ENCODE peak calls at places on chromosome X, in ten cellular contexts. T is fibroblast of lung; B is activated CD8-positive, alpha-beta memory T cell treated with anti-CD3 and anti-CD28 coated beads, Interleukin-2, amount 10 ng/mL, durations not matched to agents 7 days and 5 days; I is HT-29; J is lower lobe of right lung; F is NCI-H1694; K is stimulated activated CD4-positive, alpha-beta T cell treated with anti-CD3 and anti-CD28 coated beads, Interleukin-15, amount 100 ng/mL, for 1 hour; A is posterior cingulate gyrus; Q is fibroblast of the aortic adventitia; E is T-helper 2 cell. H is an unnamed sample.

GRCh38 chrX:44507292-44507691 is 35.4 kb downstream of the FUNDC1 start:
- DNase-seq in Q (no peak), B (peak), A (no peak), J (no peak), F (no peak), I (no peak), T (no peak), E (no peak), K (no peak), H (no peak)

GRCh38 chrX:3697220-3697684 is 16.2 kb downstream of the PRKX start:
- DNase-seq in B (no peak), E (no peak), Q (no peak), F (no peak), A (no peak), J (no peak), I (no peak), K (no peak), T (no peak), H (no peak)

GRCh38 chrX:115940888-115941332 is 229.6 kb upstream of the AGTR2 start:
- DNase-seq in Q (peak), F (peak), T (peak), J (no peak), I (peak), A (peak), E (no peak), B (no peak), K (no peak), H (no peak)

GRCh38 chrX:66489339-66489738 is 149.5 kb downstream of the EDA2R start:
- DNase-seq in I (peak), Q (no peak), F (no peak), J (no peak), A (no peak), B (no peak), E (no peak), K (no peak), T (no peak), H (no peak)

GRCh38 chrX:69362354-69362753 is 141.8 kb upstream of the NALF2 start:
- DNase-seq in I (no peak), J (no peak), E (no peak), K (no peak), F (no peak), B (no peak), A (no peak), Q (no peak), T (no peak), H (no peak)

GRCh38 chrX:135425566-135425965 is 3.8 kb downstream of the SMIM10L2A start:
- DNase-seq in E (no peak), J (no peak), B (no peak), Q (no peak), T (no peak), K (no peak), I (no peak), F (no peak), A (no peak), H (no peak)

GRCh38 chrX:102155806-102156179 is at the start of gene BEX5:
- DNase-seq in E (peak), T (no peak), Q (no peak), J (peak), K (peak), I (no peak), F (peak), B (peak), A (peak), H (no peak)

GRCh38 chrX:117376460-117376859 is 740.1 kb downstream of the KLHL13 start:
- DNase-seq in B (no peak), I (peak), K (no peak), A (no peak), E (no peak), Q (no peak), T (no peak), J (no peak), F (no peak), H (no peak)

GRCh38 chrX:24215282-24215681 is 65.8 kb downstream of the ZFX start:
- DNase-seq in J (no peak), I (no peak), Q (peak), A (no peak), T (no peak), F (no peak), B (no peak), E (no peak), K (no peak), H (no peak)

GRCh38 chrX:17788439-17788838 is 51.1 kb downstream of the SCML1 start:
- DNase-seq in T (peak), Q (peak), A (peak), J (peak), I (peak), K (no peak), F (peak), E (peak), B (peak), H (no peak)

GRCh38 chrX:38841766-38842165 is 40.5 kb downstream of the MID1IP1 start:
- DNase-seq in J (no peak), I (no peak), B (no peak), Q (no peak), F (no peak), T (no peak), E (no peak), A (no peak), K (no peak), H (no peak)

GRCh38 chrX:48626401-48627298 is 29.4 kb downstream of the WDR13 start:
- DNase-seq in E (no peak), B (no peak), J (no peak), A (no peak), Q (no peak), I (no peak), T (no peak), K (no peak), F (no peak), H (no peak)

GRCh38 chrX:102345916-102346315 is 93.9 kb downstream of the NXF2B start:
- DNase-seq in B (peak), E (peak), F (no peak), I (peak), Q (peak), T (peak), J (peak), A (peak), K (peak), H (no peak)

GRCh38 chrX:155949098-155949497 is 48.4 kb upstream of the IL9R start:
- DNase-seq in T (no peak), K (no peak), B (no peak), J (no peak), E (no peak), F (no peak), I (no peak), A (no peak), Q (no peak), H (no peak)

GRCh38 chrX:30307466-30307865 is 1.7 kb downstream of the NR0B1 start:
- DNase-seq in T (no peak), E (no peak), B (no peak), I (no peak), K (no peak), F (no peak), A (no peak), Q (no peak), J (no peak), H (no peak)

GRCh38 chrX:4670606-4671005 is 957.2 kb upstream of the PRKX start:
- DNase-seq in E (no peak), B (no peak), J (no peak), A (no peak), K (no peak), I (no peak), F (no peak), T (no peak), Q (no peak), H (no peak)

GRCh38 chrX:131675596-131676194 is 131.8 kb downstream of the OR13H1 start:
- DNase-seq in F (peak), B (no peak), T (peak), Q (peak), K (no peak), A (no peak), E (no peak), J (no peak), I (peak), H (no peak)

GRCh38 chrX:112266136-112266535 is 183.6 kb upstream of the TRPC5 start:
- DNase-seq in F (no peak), E (no peak), Q (no peak), T (no peak), B (no peak), J (no peak), K (no peak), A (no peak), I (no peak), H (no peak)

GRCh38 chrX:68411729-68412128 is 21.6 kb downstream of the OPHN1 start:
- DNase-seq in J (no peak), E (no peak), F (no peak), A (no peak), K (no peak), T (no peak), I (no peak), Q (no peak), B (no peak), H (no peak)

GRCh38 chrX:75156537-75156945 is 458 bp upstream of the ABCB7 start:
- DNase-seq in J (no peak), K (no peak), E (no peak), F (no peak), I (peak), B (no peak), T (peak), Q (peak), A (no peak), H (no peak)

GRCh38 chrX:23782863-23783568 is at the start of gene SAT1:
- DNase-seq in K (peak), J (peak), F (peak), T (peak), A (peak), B (peak), I (peak), E (peak), Q (peak), H (peak)

GRCh38 chrX:153643431-153644351 is 3.3 kb upstream of the DUSP9 start:
- DNase-seq in Q (no peak), A (no peak), K (no peak), F (peak), B (no peak), E (no peak), J (no peak), T (no peak), I (no peak), H (no peak)

GRCh38 chrX:16310326-16310725 is 143.0 kb downstream of the MAGEB17 start:
- DNase-seq in I (peak), Q (no peak), A (no peak), B (no peak), K (no peak), E (no peak), T (no peak), J (no peak), F (no peak), H (no peak)

GRCh38 chrX:39174761-39175417 is 373.6 kb downstream of the MID1IP1 start:
- DNase-seq in A (no peak), I (peak), B (peak), F (no peak), T (no peak), Q (peak), J (peak), E (no peak), K (no peak), H (peak)

GRCh38 chrX:39667191-39667590 is 430.6 kb downstream of the BCOR start:
- DNase-seq in K (no peak), E (no peak), Q (peak), J (no peak), T (no peak), A (no peak), F (no peak), I (no peak), B (no peak), H (no peak)

GRCh38 chrX:54043696-54044125 is 562 bp downstream of the PHF8 start:
- DNase-seq in Q (peak), F (no peak), K (peak), E (peak), A (peak), T (no peak), I (no peak), J (no peak), B (no peak), H (peak)

GRCh38 chrX:63754141-63754859 is 30.7 kb downstream of the ARHGEF9 start:
- DNase-seq in I (peak), F (no peak), E (no peak), Q (peak), J (no peak), K (no peak), A (peak), T (peak), B (peak), H (no peak)

GRCh38 chrX:37818031-37818430 is 29.3 kb downstream of the DYNLT3 start:
- DNase-seq in T (no peak), F (peak), B (no peak), K (no peak), Q (no peak), I (no peak), A (no peak), J (no peak), E (no peak), H (no peak)

GRCh38 chrX:1464282-1465131 is 11.8 kb upstream of the ASMTL start:
- DNase-seq in T (no peak), Q (no peak), J (peak), E (no peak), B (peak), K (peak), I (no peak), F (no peak), A (peak), H (peak)

GRCh38 chrX:73214366-73215094 is at the start of gene NAP1L2:
- DNase-seq in B (peak), Q (peak), I (no peak), A (peak), E (peak), K (peak), F (no peak), T (no peak), J (peak), H (no peak)

GRCh38 chrX:121356139-121356849 is 308.9 kb downstream of the GLUD2 start:
- DNase-seq in B (no peak), J (no peak), I (no peak), F (peak), E (no peak), T (no peak), A (no peak), K (no peak), Q (no peak), H (no peak)

GRCh38 chrX:86047174-86047991 is at the start of gene CHM:
- DNase-seq in A (peak), Q (peak), T (peak), I (peak), E (peak), B (peak), K (peak), J (peak), F (no peak), H (peak)